ENCODE peak calls at places on chromosomes 3 and 15, in nine cellular contexts. One of them, this sample, is unnamed.

GRCh38 chr15:32823750-32824149 is 105.9 kb downstream of the GREM1 start:
- DNase-seq in AG10803: no peak
- DNase-seq in BE2C: no peak
- DNase-seq in neural crest cell: no peak
- DNase-seq in A549: no peak
- DNase-seq in sigmoid colon: no peak
- DNase-seq in ovary: no peak
- DNase-seq in Calu3: no peak
- DNase-seq in cardiac fibroblast: no peak
- DNase-seq in this sample: no peak

GRCh38 chr15:94965593-94965992 is 734.2 kb downstream of the MCTP2 start:
- DNase-seq in AG10803: no peak
- DNase-seq in Calu3: no peak
- DNase-seq in A549: no peak
- DNase-seq in sigmoid colon: no peak
- DNase-seq in cardiac fibroblast: peak
- DNase-seq in BE2C: no peak
- DNase-seq in neural crest cell: no peak
- DNase-seq in ovary: no peak
- DNase-seq in this sample: no peak

GRCh38 chr3:148718982-148719862 is 21.5 kb downstream of the AGTR1 start:
- DNase-seq in neural crest cell: no peak
- DNase-seq in Calu3: no peak
- DNase-seq in A549: peak
- DNase-seq in cardiac fibroblast: peak
- DNase-seq in sigmoid colon: no peak
- DNase-seq in AG10803: peak
- DNase-seq in BE2C: no peak
- DNase-seq in ovary: no peak
- DNase-seq in this sample: no peak

GRCh38 chr3:157201648-157202278 is 41.8 kb upstream of the CCNL1 start:
- DNase-seq in cardiac fibroblast: peak
- DNase-seq in ovary: no peak
- DNase-seq in AG10803: peak
- DNase-seq in neural crest cell: no peak
- DNase-seq in BE2C: no peak
- DNase-seq in A549: peak
- DNase-seq in Calu3: no peak
- DNase-seq in sigmoid colon: no peak
- DNase-seq in this sample: no peak

GRCh38 chr15:86935841-86936240 is 856.2 kb downstream of the AGBL1 start:
- DNase-seq in neural crest cell: no peak
- DNase-seq in A549: no peak
- DNase-seq in Calu3: no peak
- DNase-seq in AG10803: no peak
- DNase-seq in ovary: no peak
- DNase-seq in sigmoid colon: no peak
- DNase-seq in cardiac fibroblast: no peak
- DNase-seq in BE2C: no peak
- DNase-seq in this sample: no peak

GRCh38 chr3:49844464-49845183 is 11.7 kb downstream of the TRAIP start:
- DNase-seq in Calu3: no peak
- DNase-seq in ovary: no peak
- DNase-seq in neural crest cell: no peak
- DNase-seq in cardiac fibroblast: no peak
- DNase-seq in sigmoid colon: no peak
- DNase-seq in A549: no peak
- DNase-seq in BE2C: no peak
- DNase-seq in AG10803: no peak
- DNase-seq in this sample: no peak

GRCh38 chr3:2568073-2568671 is 469.5 kb downstream of the CNTN4 start:
- DNase-seq in A549: no peak
- DNase-seq in BE2C: no peak
- DNase-seq in sigmoid colon: no peak
- DNase-seq in Calu3: no peak
- DNase-seq in AG10803: no peak
- DNase-seq in cardiac fibroblast: no peak
- DNase-seq in neural crest cell: no peak
- DNase-seq in ovary: no peak
- DNase-seq in this sample: no peak

GRCh38 chr3:44060164-44060563 is 181.5 kb upstream of the TOPAZ1 start:
- DNase-seq in Calu3: no peak
- DNase-seq in AG10803: no peak
- DNase-seq in A549: no peak
- DNase-seq in sigmoid colon: no peak
- DNase-seq in ovary: no peak
- DNase-seq in neural crest cell: no peak
- DNase-seq in BE2C: no peak
- DNase-seq in cardiac fibroblast: no peak
- DNase-seq in this sample: no peak

GRCh38 chr3:60555704-60556340 is 695.4 kb downstream of the FHIT start:
- DNase-seq in BE2C: no peak
- DNase-seq in AG10803: peak
- DNase-seq in neural crest cell: no peak
- DNase-seq in Calu3: peak
- DNase-seq in sigmoid colon: no peak
- DNase-seq in ovary: no peak
- DNase-seq in A549: no peak
- DNase-seq in cardiac fibroblast: no peak
- DNase-seq in this sample: no peak

GRCh38 chr15:57792729-57793449 is 86.4 kb downstream of the POLR2M start:
- DNase-seq in cardiac fibroblast: no peak
- DNase-seq in ovary: no peak
- DNase-seq in sigmoid colon: no peak
- DNase-seq in A549: no peak
- DNase-seq in AG10803: no peak
- DNase-seq in Calu3: peak
- DNase-seq in neural crest cell: no peak
- DNase-seq in BE2C: no peak
- DNase-seq in this sample: no peak

GRCh38 chr3:150238043-150238802 is 169.9 kb upstream of the TSC22D2 start:
- DNase-seq in AG10803: no peak
- DNase-seq in sigmoid colon: no peak
- DNase-seq in neural crest cell: no peak
- DNase-seq in A549: no peak
- DNase-seq in Calu3: no peak
- DNase-seq in cardiac fibroblast: no peak
- DNase-seq in ovary: no peak
- DNase-seq in BE2C: no peak
- DNase-seq in this sample: no peak

GRCh38 chr3:174620855-174621457 is 238.2 kb upstream of the NAALADL2 start:
- DNase-seq in ovary: no peak
- DNase-seq in BE2C: no peak
- DNase-seq in AG10803: no peak
- DNase-seq in Calu3: no peak
- DNase-seq in neural crest cell: no peak
- DNase-seq in sigmoid colon: no peak
- DNase-seq in A549: no peak
- DNase-seq in cardiac fibroblast: no peak
- DNase-seq in this sample: no peak

GRCh38 chr3:174618368-174618767 is 240.8 kb upstream of the NAALADL2 start:
- DNase-seq in ovary: no peak
- DNase-seq in cardiac fibroblast: peak
- DNase-seq in Calu3: no peak
- DNase-seq in AG10803: no peak
- DNase-seq in neural crest cell: no peak
- DNase-seq in sigmoid colon: no peak
- DNase-seq in A549: no peak
- DNase-seq in BE2C: no peak
- DNase-seq in this sample: no peak

GRCh38 chr3:174619244-174619643 is 239.9 kb upstream of the NAALADL2 start:
- DNase-seq in BE2C: no peak
- DNase-seq in cardiac fibroblast: peak
- DNase-seq in Calu3: no peak
- DNase-seq in ovary: no peak
- DNase-seq in A549: no peak
- DNase-seq in AG10803: no peak
- DNase-seq in sigmoid colon: no peak
- DNase-seq in neural crest cell: no peak
- DNase-seq in this sample: no peak

GRCh38 chr3:174620138-174620537 is 239.0 kb upstream of the NAALADL2 start:
- DNase-seq in sigmoid colon: no peak
- DNase-seq in cardiac fibroblast: peak
- DNase-seq in neural crest cell: no peak
- DNase-seq in Calu3: no peak
- DNase-seq in A549: peak
- DNase-seq in AG10803: peak
- DNase-seq in BE2C: no peak
- DNase-seq in ovary: no peak
- DNase-seq in this sample: no peak
- TF ChIP-seq CTCF in sigmoid colon: no peak
- TF ChIP-seq CTCF in cardiac fibroblast: peak
- TF ChIP-seq CTCF in neural crest cell: peak
- TF ChIP-seq CTCF in Calu3: no peak
- TF ChIP-seq CTCF in A549: peak
- TF ChIP-seq CTCF in AG10803: peak
- TF ChIP-seq CTCF in BE2C: peak
- TF ChIP-seq CTCF in ovary: no peak
- TF ChIP-seq CTCF in this sample: peak

DNA sequence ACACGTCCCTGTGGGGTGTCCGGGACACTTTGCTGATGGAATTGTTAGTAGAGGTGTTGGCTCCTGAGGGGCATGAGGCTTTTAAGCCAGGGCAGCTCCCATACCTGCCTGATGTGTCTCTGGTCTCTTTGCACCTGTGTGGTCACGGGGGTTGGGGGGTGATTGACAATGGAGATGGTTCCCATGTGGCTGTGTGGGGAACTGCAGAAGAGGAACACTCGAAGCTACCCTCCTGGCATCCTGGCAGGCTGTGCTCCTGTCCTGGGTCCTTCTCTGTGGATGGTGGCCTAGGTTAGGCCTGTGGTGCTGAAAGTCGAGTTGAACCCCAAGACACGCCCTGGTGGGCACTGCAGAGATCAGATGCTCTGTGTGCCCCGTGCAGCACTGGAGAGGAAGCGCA is 73.4 kb downstream of the HMCES start:
- DNase-seq in neural crest cell: no peak
- DNase-seq in BE2C: no peak
- DNase-seq in cardiac fibroblast: no peak
- DNase-seq in ovary: no peak
- DNase-seq in A549: no peak
- DNase-seq in AG10803: no peak
- DNase-seq in sigmoid colon: no peak
- DNase-seq in Calu3: peak
- DNase-seq in this sample: no peak
- TF ChIP-seq CTCF in neural crest cell: peak
- TF ChIP-seq CTCF in BE2C: peak
- TF ChIP-seq CTCF in cardiac fibroblast: peak
- TF ChIP-seq CTCF in ovary: no peak
- TF ChIP-seq CTCF in A549: no peak
- TF ChIP-seq CTCF in AG10803: peak
- TF ChIP-seq CTCF in sigmoid colon: no peak
- TF ChIP-seq CTCF in Calu3: peak
- TF ChIP-seq CTCF in this sample: peak

GRCh38 chr3:121749276-121750086 is at the start of gene GOLGB1:
- DNase-seq in A549: peak
- DNase-seq in cardiac fibroblast: peak
- DNase-seq in BE2C: peak
- DNase-seq in sigmoid colon: peak
- DNase-seq in AG10803: peak
- DNase-seq in Calu3: peak
- DNase-seq in ovary: peak
- DNase-seq in neural crest cell: peak
- DNase-seq in this sample: peak
- TF ChIP-seq CTCF in A549: no peak
- TF ChIP-seq CTCF in cardiac fibroblast: no peak
- TF ChIP-seq CTCF in BE2C: no peak
- TF ChIP-seq CTCF in sigmoid colon: no peak
- TF ChIP-seq CTCF in AG10803: no peak
- TF ChIP-seq CTCF in Calu3: no peak
- TF ChIP-seq CTCF in ovary: no peak
- TF ChIP-seq CTCF in neural crest cell: no peak
- TF ChIP-seq CTCF in this sample: no peak

GRCh38 chr15:78004919-78005634 is 72.4 kb downstream of the TBC1D2B start:
- DNase-seq in A549: peak
- DNase-seq in sigmoid colon: peak
- DNase-seq in AG10803: peak
- DNase-seq in cardiac fibroblast: peak
- DNase-seq in neural crest cell: no peak
- DNase-seq in ovary: peak
- DNase-seq in BE2C: peak
- DNase-seq in Calu3: no peak
- DNase-seq in this sample: no peak
- TF ChIP-seq CTCF in A549: no peak
- TF ChIP-seq CTCF in sigmoid colon: no peak
- TF ChIP-seq CTCF in AG10803: peak
- TF ChIP-seq CTCF in cardiac fibroblast: peak
- TF ChIP-seq CTCF in neural crest cell: no peak
- TF ChIP-seq CTCF in ovary: no peak
- TF ChIP-seq CTCF in BE2C: peak
- TF ChIP-seq CTCF in Calu3: no peak
- TF ChIP-seq CTCF in this sample: no peak

DNA sequence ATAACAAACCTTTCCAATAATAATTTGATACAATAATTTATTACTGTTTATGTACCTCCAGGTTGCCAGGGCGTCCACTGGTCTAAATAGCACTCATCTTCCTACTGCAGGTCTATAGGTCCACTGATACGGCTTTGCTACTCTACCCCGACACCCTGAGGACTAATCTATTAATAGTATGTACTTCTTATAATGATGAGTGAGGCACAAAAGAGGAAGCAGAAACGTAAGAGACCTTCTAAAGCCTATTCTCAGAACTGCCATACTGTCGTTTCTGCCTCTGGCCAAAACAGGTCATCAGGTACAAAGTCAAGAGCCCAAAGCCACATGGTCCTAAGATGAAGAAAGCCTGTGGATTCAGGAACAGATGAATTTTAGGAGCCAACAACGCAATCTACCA is 163.2 kb upstream of the GRM7 start:
- DNase-seq in BE2C: no peak
- DNase-seq in AG10803: no peak
- DNase-seq in A549: no peak
- DNase-seq in Calu3: no peak
- DNase-seq in cardiac fibroblast: no peak
- DNase-seq in sigmoid colon: no peak
- DNase-seq in ovary: no peak
- DNase-seq in neural crest cell: no peak
- DNase-seq in this sample: no peak
- TF ChIP-seq CTCF in BE2C: no peak
- TF ChIP-seq CTCF in AG10803: no peak
- TF ChIP-seq CTCF in A549: no peak
- TF ChIP-seq CTCF in Calu3: no peak
- TF ChIP-seq CTCF in cardiac fibroblast: no peak
- TF ChIP-seq CTCF in sigmoid colon: no peak
- TF ChIP-seq CTCF in ovary: no peak
- TF ChIP-seq CTCF in neural crest cell: no peak
- TF ChIP-seq CTCF in this sample: no peak

DNA sequence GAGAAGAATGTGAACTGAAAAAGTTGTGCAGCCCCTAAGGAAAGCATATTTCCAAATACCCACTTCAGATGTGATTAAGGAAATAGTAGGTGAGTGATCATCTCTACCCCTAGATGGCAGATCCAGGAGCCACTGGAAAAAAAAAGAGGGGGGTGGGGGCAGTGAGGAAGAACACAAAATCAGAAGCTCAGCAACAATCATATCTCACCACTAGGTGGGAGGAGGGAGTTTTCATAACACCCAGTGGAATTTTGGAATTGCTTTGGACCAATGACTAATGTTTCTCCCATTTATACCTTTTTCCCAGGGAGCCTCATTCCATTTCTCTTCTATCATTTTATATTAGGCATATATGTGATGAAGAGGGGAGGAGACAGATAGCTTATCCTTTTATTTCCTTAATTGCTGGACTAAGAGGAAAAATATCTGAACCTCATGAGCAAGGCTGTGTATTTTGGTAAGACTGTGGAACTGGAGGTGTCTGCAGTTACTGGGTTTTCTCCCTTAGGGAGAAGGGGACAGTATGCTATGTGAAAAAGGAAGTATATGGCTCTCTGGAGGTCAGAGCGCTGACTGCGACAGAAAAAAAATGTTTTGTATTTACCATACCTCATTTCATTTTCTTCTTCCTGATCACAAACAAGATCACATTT is 363.4 kb downstream of the GAP43 start:
- DNase-seq in BE2C: peak
- DNase-seq in A549: peak
- DNase-seq in Calu3: peak
- DNase-seq in cardiac fibroblast: peak
- DNase-seq in ovary: no peak
- DNase-seq in sigmoid colon: no peak
- DNase-seq in AG10803: no peak
- DNase-seq in neural crest cell: no peak
- DNase-seq in this sample: peak
- TF ChIP-seq CTCF in BE2C: peak
- TF ChIP-seq CTCF in A549: peak
- TF ChIP-seq CTCF in Calu3: peak
- TF ChIP-seq CTCF in cardiac fibroblast: peak
- TF ChIP-seq CTCF in ovary: no peak
- TF ChIP-seq CTCF in sigmoid colon: no peak
- TF ChIP-seq CTCF in AG10803: peak
- TF ChIP-seq CTCF in neural crest cell: peak
- TF ChIP-seq CTCF in this sample: peak